ENCODE peak calls at places on chromosomes 12 and 14, in seven cellular contexts. One of them, this sample, is unnamed.

GRCh38 chr12:86662464-86662863 is 406.3 kb upstream of the MGAT4C start:
- DNase-seq in fibroblast of lung: no peak
- DNase-seq in astrocyte: no peak
- DNase-seq in GM12878: no peak
- DNase-seq in endothelial cell of umbilical vein: no peak
- DNase-seq in mammary epithelial cell: no peak
- DNase-seq in PC-3: no peak
- DNase-seq in this sample: no peak

GRCh38 chr14:94173471-94173884 is 644 bp upstream of the PPP4R4 start:
- DNase-seq in fibroblast of lung: no peak
- DNase-seq in astrocyte: no peak
- DNase-seq in GM12878: no peak
- DNase-seq in endothelial cell of umbilical vein: no peak
- DNase-seq in mammary epithelial cell: no peak
- DNase-seq in PC-3: no peak
- DNase-seq in this sample: peak

GRCh38 chr12:88562151-88562550 is 18.1 kb downstream of the KITLG start:
- DNase-seq in fibroblast of lung: no peak
- DNase-seq in astrocyte: no peak
- DNase-seq in GM12878: no peak
- DNase-seq in endothelial cell of umbilical vein: no peak
- DNase-seq in mammary epithelial cell: no peak
- DNase-seq in PC-3: no peak
- DNase-seq in this sample: no peak

GRCh38 chr14:104688755-104689619 is at the start of gene INF2:
- DNase-seq in fibroblast of lung: peak
- DNase-seq in astrocyte: no peak
- DNase-seq in GM12878: no peak
- DNase-seq in endothelial cell of umbilical vein: peak
- DNase-seq in mammary epithelial cell: peak
- DNase-seq in PC-3: peak
- DNase-seq in this sample: peak

GRCh38 chr12:51323317-51323960 is 535 bp downstream of the BIN2 start:
- DNase-seq in fibroblast of lung: no peak
- DNase-seq in astrocyte: no peak
- DNase-seq in GM12878: no peak
- DNase-seq in endothelial cell of umbilical vein: no peak
- DNase-seq in mammary epithelial cell: no peak
- DNase-seq in PC-3: no peak
- DNase-seq in this sample: no peak

GRCh38 chr14:95307402-95308041 is 12.2 kb downstream of the CLMN start:
- DNase-seq in fibroblast of lung: no peak
- DNase-seq in astrocyte: no peak
- DNase-seq in GM12878: no peak
- DNase-seq in endothelial cell of umbilical vein: no peak
- DNase-seq in mammary epithelial cell: no peak
- DNase-seq in PC-3: no peak
- DNase-seq in this sample: no peak

GRCh38 chr12:84701041-84701440 is 211.6 kb downstream of the SLC6A15 start:
- DNase-seq in fibroblast of lung: peak
- DNase-seq in astrocyte: peak
- DNase-seq in GM12878: no peak
- DNase-seq in endothelial cell of umbilical vein: no peak
- DNase-seq in mammary epithelial cell: no peak
- DNase-seq in PC-3: no peak
- DNase-seq in this sample: no peak

GRCh38 chr12:102479099-102479887 is 1.1 kb downstream of the IGF1 start:
- DNase-seq in fibroblast of lung: no peak
- DNase-seq in astrocyte: peak
- DNase-seq in GM12878: peak
- DNase-seq in endothelial cell of umbilical vein: no peak
- DNase-seq in mammary epithelial cell: peak
- DNase-seq in PC-3: no peak
- DNase-seq in this sample: peak

GRCh38 chr12:76449993-76450392 is 101.8 kb upstream of the BBS10 start:
- DNase-seq in fibroblast of lung: no peak
- DNase-seq in astrocyte: no peak
- DNase-seq in GM12878: no peak
- DNase-seq in endothelial cell of umbilical vein: no peak
- DNase-seq in mammary epithelial cell: no peak
- DNase-seq in PC-3: no peak
- DNase-seq in this sample: peak

GRCh38 chr12:1540690-1541089 is 53.7 kb downstream of the FBXL14 start:
- DNase-seq in fibroblast of lung: peak
- DNase-seq in astrocyte: peak
- DNase-seq in GM12878: no peak
- DNase-seq in endothelial cell of umbilical vein: no peak
- DNase-seq in mammary epithelial cell: peak
- DNase-seq in PC-3: peak
- DNase-seq in this sample: no peak

GRCh38 chr14:25061923-25062321 is 12.0 kb upstream of the STXBP6 start:
- DNase-seq in fibroblast of lung: no peak
- DNase-seq in astrocyte: no peak
- DNase-seq in GM12878: no peak
- DNase-seq in endothelial cell of umbilical vein: no peak
- DNase-seq in mammary epithelial cell: no peak
- DNase-seq in PC-3: no peak
- DNase-seq in this sample: no peak

GRCh38 chr12:90203556-90203955 is 494.9 kb upstream of the ATP2B1 start:
- DNase-seq in fibroblast of lung: no peak
- DNase-seq in astrocyte: no peak
- DNase-seq in GM12878: no peak
- DNase-seq in endothelial cell of umbilical vein: no peak
- DNase-seq in mammary epithelial cell: no peak
- DNase-seq in PC-3: no peak
- DNase-seq in this sample: no peak

GRCh38 chr14:105918496-105919262 is 392.3 kb downstream of the TMEM121 start:
- DNase-seq in fibroblast of lung: no peak
- DNase-seq in astrocyte: no peak
- DNase-seq in GM12878: no peak
- DNase-seq in endothelial cell of umbilical vein: no peak
- DNase-seq in mammary epithelial cell: no peak
- DNase-seq in PC-3: no peak
- DNase-seq in this sample: no peak

GRCh38 chr12:49059385-49060232 is 985 bp downstream of the KMT2D start:
- DNase-seq in fibroblast of lung: peak
- DNase-seq in astrocyte: peak
- DNase-seq in GM12878: no peak
- DNase-seq in endothelial cell of umbilical vein: peak
- DNase-seq in mammary epithelial cell: peak
- DNase-seq in PC-3: peak
- DNase-seq in this sample: peak

GRCh38 chr12:122403115-122403770 is 19.2 kb downstream of the CLIP1 start:
- DNase-seq in fibroblast of lung: no peak
- DNase-seq in astrocyte: no peak
- DNase-seq in GM12878: no peak
- DNase-seq in endothelial cell of umbilical vein: no peak
- DNase-seq in mammary epithelial cell: no peak
- DNase-seq in PC-3: no peak
- DNase-seq in this sample: no peak

GRCh38 chr14:83425138-83425537 is 1891.5 kb upstream of the SEL1L start:
- DNase-seq in fibroblast of lung: peak
- DNase-seq in astrocyte: peak
- DNase-seq in GM12878: no peak
- DNase-seq in endothelial cell of umbilical vein: no peak
- DNase-seq in mammary epithelial cell: peak
- DNase-seq in PC-3: peak
- DNase-seq in this sample: no peak

GRCh38 chr12:92002673-92003382 is 142.8 kb downstream of the BTG1 start:
- DNase-seq in fibroblast of lung: no peak
- DNase-seq in astrocyte: peak
- DNase-seq in GM12878: no peak
- DNase-seq in endothelial cell of umbilical vein: peak
- DNase-seq in mammary epithelial cell: no peak
- DNase-seq in PC-3: no peak
- DNase-seq in this sample: no peak

GRCh38 chr14:72423957-72424356 is 469.9 kb downstream of the DPF3 start:
- DNase-seq in fibroblast of lung: no peak
- DNase-seq in astrocyte: no peak
- DNase-seq in GM12878: no peak
- DNase-seq in endothelial cell of umbilical vein: no peak
- DNase-seq in mammary epithelial cell: no peak
- DNase-seq in PC-3: no peak
- DNase-seq in this sample: no peak

GRCh38 chr14:72416892-72417291 is 477.0 kb downstream of the DPF3 start:
- DNase-seq in fibroblast of lung: no peak
- DNase-seq in astrocyte: no peak
- DNase-seq in GM12878: peak
- DNase-seq in endothelial cell of umbilical vein: no peak
- DNase-seq in mammary epithelial cell: no peak
- DNase-seq in PC-3: peak
- DNase-seq in this sample: peak

GRCh38 chr14:72416081-72416849 is 477.6 kb downstream of the DPF3 start:
- DNase-seq in fibroblast of lung: no peak
- DNase-seq in astrocyte: no peak
- DNase-seq in GM12878: no peak
- DNase-seq in endothelial cell of umbilical vein: no peak
- DNase-seq in mammary epithelial cell: no peak
- DNase-seq in PC-3: no peak
- DNase-seq in this sample: no peak

GRCh38 chr14:72419226-72419625 is 474.7 kb downstream of the DPF3 start:
- DNase-seq in fibroblast of lung: no peak
- DNase-seq in astrocyte: no peak
- DNase-seq in GM12878: no peak
- DNase-seq in endothelial cell of umbilical vein: no peak
- DNase-seq in mammary epithelial cell: no peak
- DNase-seq in PC-3: no peak
- DNase-seq in this sample: no peak

GRCh38 chr14:72420749-72421452 is 473.0 kb downstream of the DPF3 start:
- DNase-seq in fibroblast of lung: peak
- DNase-seq in astrocyte: peak
- DNase-seq in GM12878: peak
- DNase-seq in endothelial cell of umbilical vein: peak
- DNase-seq in mammary epithelial cell: peak
- DNase-seq in PC-3: peak
- DNase-seq in this sample: peak
- H3K4me3 ChIP-seq in fibroblast of lung: no peak
- H3K4me3 ChIP-seq in astrocyte: no peak
- H3K4me3 ChIP-seq in GM12878: no peak
- H3K4me3 ChIP-seq in endothelial cell of umbilical vein: no peak
- H3K4me3 ChIP-seq in mammary epithelial cell: no peak
- H3K4me3 ChIP-seq in PC-3: no peak
- H3K4me3 ChIP-seq in this sample: no peak

GRCh38 chr14:64878775-64879634 is 702 bp downstream of the SPTB start:
- DNase-seq in fibroblast of lung: no peak
- DNase-seq in astrocyte: no peak
- DNase-seq in GM12878: no peak
- DNase-seq in endothelial cell of umbilical vein: no peak
- DNase-seq in mammary epithelial cell: no peak
- DNase-seq in PC-3: no peak
- DNase-seq in this sample: no peak

GRCh38 chr14:64880382-64881121 is 845 bp upstream of the SPTB start:
- DNase-seq in fibroblast of lung: peak
- DNase-seq in astrocyte: no peak
- DNase-seq in GM12878: no peak
- DNase-seq in endothelial cell of umbilical vein: peak
- DNase-seq in mammary epithelial cell: peak
- DNase-seq in PC-3: peak
- DNase-seq in this sample: peak

GRCh38 chr14:64885555-64885954 is 5.8 kb upstream of the SPTB start:
- DNase-seq in fibroblast of lung: no peak
- DNase-seq in astrocyte: no peak
- DNase-seq in GM12878: no peak
- DNase-seq in endothelial cell of umbilical vein: no peak
- DNase-seq in mammary epithelial cell: no peak
- DNase-seq in PC-3: no peak
- DNase-seq in this sample: no peak

GRCh38 chr14:64875350-64875749 is 4.4 kb downstream of the SPTB start:
- DNase-seq in fibroblast of lung: no peak
- DNase-seq in astrocyte: no peak
- DNase-seq in GM12878: no peak
- DNase-seq in endothelial cell of umbilical vein: no peak
- DNase-seq in mammary epithelial cell: no peak
- DNase-seq in PC-3: no peak
- DNase-seq in this sample: no peak

DNA sequence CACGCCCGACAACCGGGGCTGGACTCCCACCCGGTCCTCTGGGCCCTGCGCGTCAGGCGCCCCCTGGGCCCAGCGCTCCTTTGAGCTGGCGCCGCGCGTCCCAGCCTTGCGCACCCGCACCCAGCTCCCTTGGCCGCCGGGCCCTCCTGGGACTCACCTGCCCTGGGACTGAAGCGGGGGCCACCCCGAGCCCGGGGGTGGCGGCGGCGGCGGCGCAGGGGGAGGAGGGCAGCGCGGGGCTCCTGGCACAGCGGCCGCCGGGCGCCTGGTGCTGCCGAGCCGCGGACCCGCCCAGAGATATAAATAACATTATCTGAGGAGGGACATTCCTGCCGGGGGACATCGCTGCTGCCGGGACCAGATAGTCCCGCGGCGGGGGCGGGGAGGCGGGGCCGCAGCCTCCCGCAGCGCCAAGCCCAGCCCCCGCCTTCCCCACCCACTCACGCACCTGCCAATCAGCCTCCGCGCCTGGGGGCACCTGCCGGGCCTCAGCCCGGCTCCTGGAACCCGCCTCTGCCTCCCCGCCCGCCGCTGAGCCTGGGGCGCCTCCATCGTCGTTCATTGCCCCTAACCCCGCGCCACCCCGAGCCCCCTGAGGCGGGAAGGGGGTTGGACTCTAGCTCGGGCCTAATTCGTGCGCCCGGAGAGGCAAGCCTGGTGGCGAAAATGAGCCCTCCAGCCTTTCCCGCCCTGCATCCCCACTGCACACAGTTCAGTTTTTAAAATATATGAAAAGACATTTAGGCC is at the start of gene SPTB:
- DNase-seq in fibroblast of lung: no peak
- DNase-seq in astrocyte: no peak
- DNase-seq in GM12878: no peak
- DNase-seq in endothelial cell of umbilical vein: no peak
- DNase-seq in mammary epithelial cell: no peak
- DNase-seq in PC-3: peak
- DNase-seq in this sample: peak
- TF ChIP-seq EZH2 in fibroblast of lung: no peak
- TF ChIP-seq EZH2 in astrocyte: no peak
- TF ChIP-seq EZH2 in GM12878: no peak
- TF ChIP-seq EZH2 in endothelial cell of umbilical vein: peak
- TF ChIP-seq EZH2 in mammary epithelial cell: no peak
- TF ChIP-seq EZH2 in PC-3: no peak
- TF ChIP-seq EZH2 in this sample: no peak

DNA sequence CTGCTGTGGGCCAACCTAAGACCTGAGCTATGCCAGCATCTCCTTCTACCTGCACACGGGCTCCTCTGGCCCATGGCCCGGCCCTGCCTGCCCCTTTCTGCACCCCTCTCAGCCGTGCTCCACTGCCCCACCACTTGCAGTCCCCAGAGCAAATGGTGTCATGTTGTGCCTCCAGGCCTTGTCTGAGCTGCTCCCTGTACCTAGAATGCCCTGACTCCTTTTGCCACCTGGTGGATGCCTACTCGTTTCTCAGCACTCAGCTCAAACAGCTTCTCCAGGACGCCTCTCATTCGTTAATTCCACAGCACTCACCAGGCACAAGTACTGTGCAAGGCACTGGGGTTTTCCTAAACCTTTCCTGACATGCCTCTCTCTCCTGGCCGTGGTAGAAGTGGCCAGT is 63.2 kb upstream of the PNMA1 start:
- DNase-seq in fibroblast of lung: no peak
- DNase-seq in astrocyte: no peak
- DNase-seq in GM12878: no peak
- DNase-seq in endothelial cell of umbilical vein: no peak
- DNase-seq in mammary epithelial cell: no peak
- DNase-seq in PC-3: no peak
- DNase-seq in this sample: no peak
- TF ChIP-seq CTCF in fibroblast of lung: no peak
- TF ChIP-seq CTCF in astrocyte: no peak
- TF ChIP-seq CTCF in GM12878: no peak
- TF ChIP-seq CTCF in endothelial cell of umbilical vein: no peak
- TF ChIP-seq CTCF in mammary epithelial cell: no peak
- TF ChIP-seq CTCF in PC-3: no peak
- TF ChIP-seq CTCF in this sample: no peak

GRCh38 chr14:21558703-21559063 is 21.2 kb downstream of the OR10G3 start:
- DNase-seq in fibroblast of lung: no peak
- DNase-seq in astrocyte: no peak
- DNase-seq in GM12878: no peak
- DNase-seq in endothelial cell of umbilical vein: no peak
- DNase-seq in mammary epithelial cell: no peak
- DNase-seq in PC-3: no peak
- DNase-seq in this sample: no peak
- H3K4me3 ChIP-seq in fibroblast of lung: no peak
- H3K4me3 ChIP-seq in astrocyte: no peak
- H3K4me3 ChIP-seq in GM12878: no peak
- H3K4me3 ChIP-seq in endothelial cell of umbilical vein: no peak
- H3K4me3 ChIP-seq in mammary epithelial cell: no peak
- H3K4me3 ChIP-seq in PC-3: no peak
- H3K4me3 ChIP-seq in this sample: no peak

This sample was measured in A673.